ENCODE peak calls at places on chromosomes 5 and 9, in six cellular contexts. E, F, L, J, G and D are unnamed samples.

GRCh38 chr5:36763454-36763853 is 113.1 kb upstream of the NIPBL start:
- ATAC-seq in E (no peak), F (no peak), L (peak), J (no peak), G (no peak), D (no peak)

GRCh38 chr5:156846914-156847313 is 3.2 kb upstream of the PPP1R2B start:
- ATAC-seq in E (no peak), F (no peak), L (no peak), J (no peak), G (no peak), D (no peak)

GRCh38 chr9:74960548-74960947 is 7.8 kb upstream of the C9orf40 start:
- ATAC-seq in E (no peak), F (no peak), L (peak), J (peak), G (no peak), D (no peak)

GRCh38 chr5:6868170-6868569 is 154.9 kb downstream of the TENT4A start:
- ATAC-seq in E (no peak), F (no peak), L (no peak), J (no peak), G (peak), D (no peak)

GRCh38 chr9:70113403-70114022 is 69.9 kb downstream of the MAMDC2 start:
- ATAC-seq in E (peak), F (peak), L (peak), J (peak), G (peak), D (peak)

GRCh38 chr5:126542441-126542840 is 52.6 kb downstream of the ALDH7A1 start:
- ATAC-seq in E (no peak), F (no peak), L (no peak), J (no peak), G (no peak), D (no peak)

GRCh38 chr9:92097997-92098482 is 17.2 kb downstream of the SPTLC1 start:
- ATAC-seq in E (peak), F (no peak), L (peak), J (no peak), G (no peak), D (peak)

GRCh38 chr9:2023042-2023441 is 7.9 kb downstream of the SMARCA2 start:
- ATAC-seq in E (peak), F (peak), L (no peak), J (no peak), G (no peak), D (no peak)

GRCh38 chr5:57414857-57415256 is 67.8 kb downstream of the ACTBL2 start:
- ATAC-seq in E (no peak), F (no peak), L (no peak), J (no peak), G (no peak), D (no peak)

GRCh38 chr9:127896395-127897193 is 2.8 kb downstream of the ST6GALNAC6 start:
- ATAC-seq in E (no peak), F (no peak), L (no peak), J (no peak), G (no peak), D (peak)

GRCh38 chr5:1193591-1193985 is 7.8 kb upstream of the SLC6A19 start:
- ATAC-seq in E (no peak), F (peak), L (no peak), J (peak), G (peak), D (no peak)

GRCh38 chr9:21002040-21002439 is 29.4 kb downstream of the HACD4 start:
- ATAC-seq in E (no peak), F (no peak), L (no peak), J (no peak), G (no peak), D (no peak)

GRCh38 chr9:134376386-134377142 is 50.3 kb downstream of the RXRA start:
- ATAC-seq in E (no peak), F (no peak), L (no peak), J (no peak), G (peak), D (no peak)

GRCh38 chr5:78953092-78953800 is 31.9 kb downstream of the ARSB start:
- ATAC-seq in E (peak), F (no peak), L (no peak), J (no peak), G (peak), D (no peak)

GRCh38 chr9:110128664-110129329 is 79.2 kb downstream of the C9orf152 start:
- ATAC-seq in E (peak), F (no peak), L (no peak), J (no peak), G (no peak), D (no peak)

GRCh38 chr9:110130211-110130610 is 77.7 kb downstream of the C9orf152 start:
- ATAC-seq in E (no peak), F (no peak), L (no peak), J (no peak), G (no peak), D (no peak)

GRCh38 chr9:110130791-110131416 is 77.1 kb downstream of the C9orf152 start:
- ATAC-seq in E (no peak), F (no peak), L (no peak), J (no peak), G (no peak), D (no peak)

GRCh38 chr9:110131499-110131898 is 76.5 kb downstream of the C9orf152 start:
- ATAC-seq in E (no peak), F (no peak), L (no peak), J (no peak), G (no peak), D (no peak)

GRCh38 chr9:110129460-110129859 is 78.5 kb downstream of the C9orf152 start:
- ATAC-seq in E (peak), F (no peak), L (no peak), J (no peak), G (no peak), D (no peak)
- TF ChIP-seq EP300 in E (no peak), F (no peak), L (no peak), J (no peak), G (no peak), D (no peak)

GRCh38 chr5:92468307-92468706 is 1085.2 kb upstream of the ARRDC3 start:
- ATAC-seq in E (no peak), F (no peak), L (no peak), J (no peak), G (no peak), D (no peak)
- TF ChIP-seq EP300 in E (no peak), F (no peak), L (no peak), J (no peak), G (no peak), D (no peak)

GRCh38 chr5:158684469-158684868 is 415.2 kb downstream of the EBF1 start:
- ATAC-seq in E (no peak), F (no peak), L (no peak), J (no peak), G (no peak), D (no peak)
- TF ChIP-seq EP300 in E (no peak), F (no peak), L (no peak), J (no peak), G (no peak), D (no peak)

GRCh38 chr5:142492781-142493281 is 168.0 kb upstream of the SPRY4 start:
- ATAC-seq in E (no peak), F (no peak), L (no peak), J (no peak), G (no peak), D (peak)
- TF ChIP-seq EP300 in E (no peak), F (no peak), L (no peak), J (no peak), G (no peak), D (no peak)

GRCh38 chr9:72139233-72139632 is 10.0 kb upstream of the GDA start:
- ATAC-seq in E (no peak), F (no peak), L (no peak), J (no peak), G (no peak), D (no peak)

GRCh38 chr9:72141484-72141883 is 7.8 kb upstream of the GDA start:
- ATAC-seq in E (no peak), F (no peak), L (no peak), J (no peak), G (no peak), D (no peak)

GRCh38 chr9:72145093-72145492 is 4.1 kb upstream of the GDA start:
- ATAC-seq in E (no peak), F (no peak), L (no peak), J (no peak), G (peak), D (no peak)

GRCh38 chr9:72137697-72138365 is 11.4 kb upstream of the GDA start:
- ATAC-seq in E (no peak), F (no peak), L (no peak), J (no peak), G (no peak), D (no peak)

GRCh38 chr9:72140582-72140981 is 8.7 kb upstream of the GDA start:
- ATAC-seq in E (no peak), F (no peak), L (no peak), J (no peak), G (no peak), D (no peak)
- TF ChIP-seq EP300 in E (no peak), F (no peak), L (no peak), J (no peak), G (no peak), D (no peak)

DNA sequence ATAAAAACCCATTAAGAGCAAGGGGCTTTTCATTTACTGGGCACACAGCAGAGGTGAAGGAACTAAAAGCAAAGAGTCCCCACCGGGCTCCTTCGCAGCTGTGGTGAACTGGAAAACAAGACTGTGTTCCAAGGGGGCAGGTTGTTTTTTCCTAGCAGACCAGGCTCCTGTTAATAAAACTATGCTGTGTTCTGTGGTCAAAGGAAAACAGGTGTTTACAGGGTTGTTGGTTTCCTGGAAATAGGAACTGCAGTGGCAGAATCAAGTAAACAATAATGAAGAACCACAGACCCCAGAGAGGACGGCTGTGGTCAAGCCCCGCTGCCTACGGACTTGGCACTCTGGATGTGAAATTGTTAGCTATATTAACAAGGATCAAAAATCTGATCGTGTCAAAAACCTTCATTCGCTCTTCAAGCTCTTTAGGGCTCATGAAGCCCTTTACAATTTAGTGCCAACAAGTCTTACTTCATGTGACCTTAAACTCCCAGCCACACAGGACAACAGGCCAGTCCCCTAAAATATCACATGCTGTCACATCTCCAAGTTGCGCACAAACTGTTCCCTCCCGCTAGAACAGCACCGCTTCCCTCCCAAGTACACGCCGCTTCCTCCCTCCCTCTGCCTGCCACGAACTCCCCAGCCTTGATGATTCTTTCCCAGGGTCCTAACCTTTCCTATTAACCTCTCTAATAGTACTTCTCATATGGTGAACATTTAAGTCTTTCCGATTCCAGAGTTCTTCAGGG is 91.4 kb downstream of the TLE1 start:
- ATAC-seq in E (no peak), F (no peak), L (no peak), J (no peak), G (no peak), D (no peak)
- TF ChIP-seq EP300 in E (no peak), F (no peak), L (no peak), J (no peak), G (no peak), D (no peak)

DNA sequence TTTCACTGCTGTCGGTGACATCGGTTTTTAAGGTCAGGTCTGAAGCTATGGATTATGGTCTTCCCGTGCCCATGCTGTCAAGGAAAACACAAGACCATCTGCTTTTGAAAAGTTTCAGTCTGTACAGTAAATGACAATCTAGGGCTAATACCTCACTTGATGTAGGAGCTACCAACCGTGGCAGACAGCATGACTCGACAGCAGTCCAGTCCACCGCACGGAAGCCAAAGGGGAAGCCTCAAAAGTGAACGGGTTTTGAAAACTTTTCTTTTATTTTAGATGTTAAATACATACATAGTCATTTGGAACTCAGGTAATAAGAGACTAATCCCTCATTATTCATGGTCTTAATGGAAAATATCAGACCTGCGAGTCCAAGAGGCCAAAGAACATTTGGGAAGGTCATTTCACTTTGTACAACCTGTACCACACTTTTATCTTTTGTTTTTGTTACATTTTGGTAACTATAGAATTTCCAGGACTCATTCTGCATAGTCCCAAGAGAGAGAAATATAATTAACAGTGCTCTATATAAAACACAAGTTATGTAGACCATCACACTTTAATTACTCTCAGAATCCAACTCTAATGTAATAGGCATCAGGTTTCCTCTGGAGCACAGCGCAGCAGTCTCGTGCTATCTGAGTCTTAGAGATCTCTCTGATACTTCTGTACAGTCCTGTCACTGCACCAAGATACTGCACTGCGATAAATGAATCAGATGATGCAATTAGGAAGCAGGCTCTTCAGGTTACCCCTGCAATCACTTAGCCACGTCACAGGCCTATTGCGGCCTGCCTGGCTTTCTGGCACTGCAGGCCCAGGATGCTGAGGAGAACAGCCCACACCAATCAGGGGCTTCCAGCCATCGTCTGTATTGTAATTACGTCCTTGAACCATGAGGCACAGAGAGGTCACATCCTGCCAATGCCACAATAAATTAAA is 184.8 kb downstream of the FANCC start:
- ATAC-seq in E (no peak), F (no peak), L (no peak), J (no peak), G (no peak), D (no peak)
- TF ChIP-seq EP300 in E (no peak), F (no peak), L (no peak), J (no peak), G (no peak), D (no peak)

GRCh38 chr5:97606531-97606930 is 423.5 kb upstream of the RIOK2 start:
- ATAC-seq in E (no peak), F (no peak), L (no peak), J (no peak), G (no peak), D (no peak)
- TF ChIP-seq EP300 in E (no peak), F (no peak), L (no peak), J (no peak), G (no peak), D (no peak)

GRCh38 chr5:91281409-91281808 is 101.7 kb downstream of the ARRDC3 start:
- ATAC-seq in E (no peak), F (no peak), L (no peak), J (no peak), G (no peak), D (no peak)

GRCh38 chr5:91277840-91278239 is 105.3 kb downstream of the ARRDC3 start:
- ATAC-seq in E (no peak), F (no peak), L (no peak), J (no peak), G (no peak), D (no peak)

GRCh38 chr5:91280942-91281269 is 102.2 kb downstream of the ARRDC3 start:
- ATAC-seq in E (peak), F (no peak), L (no peak), J (no peak), G (no peak), D (peak)

GRCh38 chr5:91282210-91282609 is 100.9 kb downstream of the ARRDC3 start:
- ATAC-seq in E (no peak), F (no peak), L (no peak), J (no peak), G (no peak), D (no peak)

GRCh38 chr5:91280062-91280941 is 102.8 kb downstream of the ARRDC3 start:
- ATAC-seq in E (peak), F (peak), L (peak), J (peak), G (peak), D (peak)
- TF ChIP-seq EP300 in E (peak), F (peak), L (peak), J (peak), G (no peak), D (no peak)

DNA sequence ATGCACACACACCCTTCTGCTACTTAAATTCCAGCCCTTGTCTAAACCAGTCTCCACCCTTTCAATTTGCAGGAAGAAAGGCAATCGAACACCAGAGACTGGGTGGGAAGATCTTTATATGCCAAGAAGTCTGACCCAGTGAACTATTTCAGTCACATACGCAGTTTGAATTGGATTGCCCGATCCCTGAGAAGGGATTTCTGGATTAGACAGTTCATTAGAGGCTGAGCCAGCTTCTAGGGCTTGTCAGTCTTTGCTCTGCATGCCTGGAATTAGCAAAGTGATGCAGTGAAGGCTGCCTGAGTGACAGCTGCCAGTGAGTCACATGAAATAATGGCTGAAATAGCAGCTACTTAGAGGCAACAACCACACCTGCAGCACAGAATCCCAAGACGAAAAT is 159.9 kb downstream of the PPP2R2B start:
- ATAC-seq in E (no peak), F (no peak), L (peak), J (no peak), G (no peak), D (no peak)
- TF ChIP-seq EP300 in E (no peak), F (no peak), L (no peak), J (no peak), G (no peak), D (no peak)